ENCODE peak calls at places on chromosome 16, in ten cellular contexts. J is astrocyte, P is colonic mucosa, D is PC-9, R is BE2C, Y is LNCaP clone FGC, F is epithelial cell of esophagus, B is GM23338, L is heart right ventricle, O is fibroblast of lung. X is an unnamed sample.

GRCh38 chr16:47643610-47644009 is 182.5 kb downstream of the PHKB start:
- DNase-seq in D (no peak), R (no peak), F (no peak), B (no peak), L (no peak), O (no peak), Y (no peak), J (peak; percentile 11), P (no peak), X (no peak)

GRCh38 chr16:48487287-48487686 is 102.1 kb upstream of the SIAH1 start:
- DNase-seq in R (no peak), D (no peak), J (no peak), L (no peak), F (peak; percentile 67), B (no peak), O (no peak), P (no peak), Y (no peak), X (no peak)

GRCh38 chr16:30369091-30369937 is 980 bp downstream of the TBC1D10B start:
- DNase-seq in Y (no peak), O (no peak), F (no peak), J (no peak), R (no peak), P (peak; percentile 38), D (peak; percentile 13), B (peak; percentile 29), L (no peak), X (no peak)

GRCh38 chr16:81214745-81215166 is 23.7 kb upstream of the BCO1 start:
- DNase-seq in J (no peak), L (no peak), F (peak; percentile 24), R (no peak), P (no peak), O (peak; percentile 13), D (no peak), B (peak; percentile 77), Y (no peak), X (no peak)

GRCh38 chr16:89918453-89919347 is at the start of gene MC1R:
- DNase-seq in R (peak; percentile 75), Y (no peak), P (no peak), F (no peak), D (no peak), L (no peak), J (peak; percentile 18), O (peak; percentile 29), B (peak; percentile 71), X (no peak)

GRCh38 chr16:50671644-50672260 is 9.4 kb downstream of the SNX20 start:
- DNase-seq in F (peak; percentile 59), O (peak; percentile 39), J (no peak), P (peak; percentile 41), L (no peak), Y (peak; percentile 11), R (peak; percentile 51), D (peak; percentile 43), B (peak; percentile 64), X (no peak)

GRCh38 chr16:642189-643049 is 791 bp downstream of the MCRIP2 start:
- DNase-seq in D (peak; percentile 73), L (peak; percentile 69), R (peak; percentile 53), B (peak; percentile 63), F (no peak), Y (no peak), P (peak; percentile 81), O (no peak), J (no peak), X (no peak)

GRCh38 chr16:9308300-9309209 is 217.1 kb downstream of the HAPSTR1 start:
- DNase-seq in P (peak; percentile 81), R (no peak), L (no peak), J (no peak), D (no peak), O (no peak), Y (no peak), F (no peak), B (no peak), X (no peak)

GRCh38 chr16:66977341-66978113 is 10.9 kb upstream of the CES4A start:
- DNase-seq in R (peak; percentile 92), D (peak; percentile 82), B (peak; percentile 96), Y (no peak), O (peak; percentile 78), F (peak; percentile 85), P (peak; percentile 93), J (peak; percentile 44), L (peak; percentile 91), X (peak; percentile 56)

GRCh38 chr16:1194665-1195392 is 30.2 kb downstream of the TPSG1 start:
- DNase-seq in F (no peak), L (no peak), B (peak; percentile 66), R (peak; percentile 65), P (peak; percentile 24), J (no peak), O (no peak), Y (no peak), D (no peak), X (no peak)

GRCh38 chr16:81779540-81780320 is 639 bp downstream of the PLCG2 start:
- DNase-seq in L (peak; percentile 23), O (no peak), Y (no peak), P (no peak), B (peak; percentile 68), J (no peak), R (no peak), D (peak; percentile 29), F (peak; percentile 20), X (no peak)

GRCh38 chr16:29868396-29868795 is 5.4 kb upstream of the CDIPT start:
- DNase-seq in L (no peak), Y (no peak), D (no peak), O (no peak), J (no peak), P (no peak), B (no peak), F (no peak), R (no peak), X (no peak)

GRCh38 chr16:14026572-14026971 is 44.5 kb upstream of the MRTFB start:
- DNase-seq in R (no peak), B (no peak), O (no peak), J (no peak), Y (no peak), D (no peak), L (no peak), P (no peak), F (no peak), X (no peak)

GRCh38 chr16:50960517-50961202 is 190.4 kb downstream of the SALL1 start:
- DNase-seq in R (no peak), L (peak; percentile 37), F (no peak), B (peak; percentile 28), P (no peak), Y (no peak), J (no peak), D (no peak), O (no peak), X (no peak)

GRCh38 chr16:15701975-15702970 is 52.2 kb downstream of the NDE1 start:
- DNase-seq in J (peak; percentile 54), P (no peak), Y (no peak), L (no peak), D (no peak), B (no peak), F (no peak), O (peak; percentile 10), R (no peak), X (no peak)

GRCh38 chr16:86087561-86088230 is 188.7 kb downstream of the IRF8 start:
- DNase-seq in J (no peak), L (no peak), F (no peak), P (no peak), D (no peak), Y (no peak), O (no peak), B (no peak), R (no peak), X (no peak)

GRCh38 chr16:79372504-79373184 is 227.9 kb downstream of the MAF start:
- DNase-seq in R (no peak), L (no peak), J (peak; percentile 36), D (no peak), B (no peak), O (peak; percentile 56), Y (no peak), F (peak; percentile 35), P (no peak), X (no peak)

GRCh38 chr16:3092501-3092991 is 6.5 kb downstream of the ZSCAN10 start:
- DNase-seq in L (no peak), D (no peak), R (peak; percentile 35), O (no peak), B (no peak), P (no peak), J (no peak), Y (no peak), F (no peak), X (no peak)
- H3K4me3 ChIP-seq in L (no peak overlapping the region), D (no peak overlapping the region), R (no peak overlapping the region), O (no peak overlapping the region), B (no peak overlapping the region), P (no peak overlapping the region), J (no peak overlapping the region), Y (no peak overlapping the region), F (no peak overlapping the region), X (no peak overlapping the region)

GRCh38 chr16:68448360-68448970 is at the start of gene SMPD3:
- DNase-seq in L (peak; percentile 96), B (peak; percentile 100), P (peak; percentile 97), J (peak; percentile 98), D (peak; percentile 93), O (peak; percentile 99), R (peak; percentile 100), F (peak; percentile 99), Y (peak; percentile 100), X (peak; percentile 94)

GRCh38 chr16:68446941-68447675 is 1.2 kb downstream of the SMPD3 start:
- DNase-seq in D (no peak), Y (no peak), P (no peak), F (no peak), R (peak; percentile 27), O (no peak), J (no peak), L (no peak), B (peak; percentile 50), X (no peak)

GRCh38 chr16:68447721-68448359 is 468 bp downstream of the SMPD3 start:
- DNase-seq in R (no peak), B (no peak), D (no peak), P (peak; percentile 38), J (no peak), L (no peak), Y (no peak), O (no peak), F (no peak), X (no peak)

GRCh38 chr16:68444058-68444657 is 4.2 kb downstream of the SMPD3 start:
- DNase-seq in Y (no peak), J (peak; percentile 14), R (no peak), B (peak; percentile 84), F (peak; percentile 57), O (peak; percentile 28), P (peak; percentile 57), D (peak; percentile 39), L (no peak), X (no peak)

GRCh38 chr16:68445458-68445857 is 2.9 kb downstream of the SMPD3 start:
- DNase-seq in F (peak; percentile 80), Y (no peak), L (no peak), O (peak; percentile 23), D (peak; percentile 39), R (peak; percentile 83), B (peak; percentile 94), J (no peak), P (peak; percentile 81), X (no peak)
- TF ChIP-seq CTCF in F (peak; percentile 84), Y (peak; percentile 52), L (no peak), O (peak; percentile 41), D (peak; percentile 77), R (peak; percentile 98), B (peak; percentile 96), J (peak; percentile 25), P (peak; percentile 45), X (peak; percentile 15)

GRCh38 chr16:68257251-68257905 is 6.9 kb upstream of the SLC7A6 start:
- DNase-seq in F (peak; percentile 68), O (no peak), L (no peak), B (no peak), D (peak; percentile 46), J (no peak), P (peak; percentile 59), R (peak; percentile 53), Y (no peak), X (no peak)
- H3K4me3 ChIP-seq in F (no peak overlapping the region), O (no peak overlapping the region), L (no peak overlapping the region), B (no peak overlapping the region), D (no peak overlapping the region), J (no peak overlapping the region), P (no peak overlapping the region), R (no peak overlapping the region), Y (no peak overlapping the region), X (no peak overlapping the region)

GRCh38 chr16:35188288-35189155 is 1729.1 kb downstream of the TP53TG3F start:
- DNase-seq in O (no peak), P (no peak), D (peak; percentile 39), L (no peak), F (peak; percentile 40), Y (peak; percentile 56), B (peak; percentile 8), J (no peak), R (no peak), X (no peak)
- TF ChIP-seq CTCF in O (no peak), P (no peak), D (peak; percentile 72), L (no peak), F (no peak), Y (peak; percentile 69), B (no peak), J (no peak), R (no peak), X (no peak)